ENCODE peak calls at places on chromosomes 11 and 22, in four cellular contexts. X is fibroblast of lung, L is neural crest cell, V is HL-60. Q is an unnamed sample.

GRCh38 chr11:64571410-64572091 is 19.5 kb upstream of the SLC22A12 start:
- DNase-seq in X (no peak), L (no peak), V (peak), Q (no peak)

GRCh38 chr11:76604652-76605241 is 65.8 kb downstream of the LRRC32 start:
- DNase-seq in X (peak), L (no peak), V (no peak), Q (no peak)

GRCh38 chr11:35949242-35949641 is 5.4 kb downstream of the LDLRAD3 start:
- DNase-seq in X (no peak), L (no peak), V (no peak), Q (no peak)

GRCh38 chr22:49290711-49291110 is 537.0 kb downstream of the BRD1 start:
- DNase-seq in X (no peak), L (no peak), V (no peak), Q (no peak)

GRCh38 chr22:17164392-17165024 is 5.4 kb upstream of the HDHD5 start:
- DNase-seq in X (no peak), L (no peak), V (no peak), Q (no peak)

GRCh38 chr11:114317738-114318137 is 21.5 kb downstream of the NNMT start:
- DNase-seq in X (peak), L (peak), V (no peak), Q (no peak)

GRCh38 chr11:14537134-14537599 is 17.0 kb upstream of the PSMA1 start:
- DNase-seq in X (peak), L (peak), V (no peak), Q (no peak)

GRCh38 chr11:61009392-61010275 is 38.2 kb downstream of the CD6 start:
- DNase-seq in X (no peak), L (no peak), V (no peak), Q (no peak)

GRCh38 chr11:87038235-87038960 is 664 bp downstream of the TMEM135 start:
- DNase-seq in X (no peak), L (no peak), V (no peak), Q (no peak)

GRCh38 chr11:61917357-61918109 is at the start of gene RAB3IL1:
- DNase-seq in X (peak), L (peak), V (peak), Q (no peak)

GRCh38 chr11:88231894-88232482 is 56.7 kb upstream of the RAB38 start:
- DNase-seq in X (peak), L (no peak), V (no peak), Q (no peak)

GRCh38 chr11:62725686-62726085 is 1.6 kb downstream of the HNRNPUL2 start:
- DNase-seq in X (no peak), L (no peak), V (no peak), Q (no peak)

GRCh38 chr11:119438599-119438998 is 15.6 kb upstream of the THY1 start:
- DNase-seq in X (no peak), L (no peak), V (no peak), Q (no peak)

GRCh38 chr11:35272391-35272821 is 133.4 kb downstream of the CD44 start:
- DNase-seq in X (no peak), L (no peak), V (peak), Q (no peak)

GRCh38 chr22:18979957-18980356 is 43.9 kb upstream of the PRODH start:
- DNase-seq in X (no peak), L (no peak), V (no peak), Q (no peak)

GRCh38 chr11:2265854-2266585 is 4.4 kb downstream of the ASCL2 start:
- DNase-seq in X (no peak), L (no peak), V (no peak), Q (no peak)

GRCh38 chr11:75369846-75370245 is 18.4 kb upstream of the ARRB1 start:
- DNase-seq in X (no peak), L (no peak), V (peak), Q (no peak)

GRCh38 chr11:46918778-46919513 is 596 bp upstream of the LRP4 start:
- DNase-seq in X (no peak), L (no peak), V (no peak), Q (no peak)

GRCh38 chr11:130001491-130002351 is 914 bp downstream of the PRDM10 start:
- DNase-seq in X (peak), L (no peak), V (peak), Q (peak)

GRCh38 chr11:35144103-35144741 is 5.3 kb downstream of the CD44 start:
- DNase-seq in X (peak), L (no peak), V (peak), Q (no peak)

GRCh38 chr22:37459211-37459610 is 27.0 kb downstream of the MFNG start:
- DNase-seq in X (no peak), L (no peak), V (no peak), Q (no peak)

GRCh38 chr11:35277827-35278226 is 138.9 kb downstream of the CD44 start:
- DNase-seq in X (no peak), L (no peak), V (no peak), Q (no peak)

GRCh38 chr11:34053161-34053686 is 1.7 kb downstream of the CAPRIN1 start:
- DNase-seq in X (peak), L (peak), V (no peak), Q (peak)

GRCh38 chr11:95891423-95892177 is 32.3 kb downstream of the MTMR2 start:
- DNase-seq in X (peak), L (no peak), V (no peak), Q (no peak)

GRCh38 chr22:36925388-36926290 is 12.2 kb downstream of the CSF2RB start:
- DNase-seq in X (peak), L (no peak), V (no peak), Q (no peak)

GRCh38 chr22:46795845-46796565 is 33.6 kb downstream of the TBC1D22A start:
- DNase-seq in X (no peak), L (no peak), V (no peak), Q (no peak)

GRCh38 chr11:16969010-16970004 is 44.9 kb downstream of the PLEKHA7 start:
- DNase-seq in X (no peak), L (no peak), V (no peak), Q (no peak)

GRCh38 chr22:27419473-27419872 is 382.1 kb downstream of the MN1 start:
- DNase-seq in X (peak), L (no peak), V (no peak), Q (no peak)

GRCh38 chr11:3106736-3107524 is 49.7 kb upstream of the CARS1 start:
- DNase-seq in X (no peak), L (no peak), V (no peak), Q (peak)

DNA sequence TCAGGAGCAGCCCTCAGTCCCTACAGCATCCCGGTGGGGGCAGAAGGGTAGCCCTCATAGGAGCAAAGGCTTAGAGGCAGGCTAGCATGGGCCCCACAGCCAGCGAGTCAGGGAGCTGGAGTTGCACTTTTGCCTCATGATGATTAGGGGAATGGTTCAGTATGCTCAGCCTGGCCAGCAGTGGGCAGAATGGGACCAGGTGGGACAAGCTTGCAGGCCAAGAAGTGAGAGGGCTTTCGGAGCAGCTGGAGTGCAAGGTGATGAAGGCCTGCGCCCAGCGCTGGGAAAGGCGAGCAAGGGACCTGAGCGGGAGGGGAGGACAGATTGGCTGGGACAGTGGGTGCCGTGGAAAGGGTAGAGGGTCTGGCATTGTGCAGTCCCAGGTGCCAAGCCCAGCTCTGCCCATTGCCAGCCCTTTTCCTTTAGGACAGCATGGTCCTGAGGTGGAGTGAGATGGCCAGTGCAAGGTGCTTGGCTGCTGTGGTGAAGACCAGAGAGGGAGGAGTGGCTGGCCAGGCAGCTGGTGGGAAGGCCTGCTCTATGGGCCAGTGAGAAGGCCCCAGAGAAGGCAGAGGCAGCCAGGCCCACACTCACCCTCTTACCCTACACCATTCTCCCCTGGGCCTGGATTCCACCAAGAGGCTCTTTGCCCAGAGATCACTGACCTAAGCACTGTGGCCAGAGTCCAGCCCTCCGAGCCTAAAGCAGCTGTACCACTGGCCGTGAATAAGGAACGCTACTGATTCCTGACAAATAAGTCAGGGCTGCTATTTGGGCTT is 47.9 kb upstream of the SUSD2 start:
- DNase-seq in X (no peak), L (no peak), V (no peak), Q (no peak)
- TF ChIP-seq CTCF in X (peak), L (no peak), V (no peak), Q (no peak)

DNA sequence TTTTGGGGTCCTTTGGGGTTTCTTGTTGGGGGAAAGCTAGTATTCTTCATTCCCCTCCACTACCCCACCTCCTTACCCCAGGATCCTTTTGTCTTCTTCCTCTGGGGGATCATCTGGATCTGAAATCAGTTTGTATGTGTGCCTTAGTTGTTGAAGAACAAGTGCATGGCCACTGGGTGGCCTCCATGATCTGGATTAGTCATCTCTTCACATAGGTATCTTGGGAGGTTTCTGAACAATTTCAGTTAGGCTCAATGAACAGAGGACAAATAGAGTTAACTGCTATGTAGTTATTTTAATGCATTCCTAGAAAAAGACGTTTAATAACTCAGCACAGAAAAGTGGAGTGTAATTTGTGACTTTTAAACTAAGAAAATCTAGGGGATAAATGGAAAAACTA is 7.1 kb upstream of the VWA5A start:
- DNase-seq in X (peak), L (no peak), V (peak), Q (no peak)
- TF ChIP-seq CTCF in X (peak), L (peak), V (no peak), Q (no peak)

GRCh38 chr22:35712672-35713071 is 5.0 kb upstream of the APOL5 start:
- DNase-seq in X (no peak), L (no peak), V (no peak), Q (no peak)
- TF ChIP-seq CTCF in X (no peak), L (no peak), V (no peak), Q (no peak)

DNA sequence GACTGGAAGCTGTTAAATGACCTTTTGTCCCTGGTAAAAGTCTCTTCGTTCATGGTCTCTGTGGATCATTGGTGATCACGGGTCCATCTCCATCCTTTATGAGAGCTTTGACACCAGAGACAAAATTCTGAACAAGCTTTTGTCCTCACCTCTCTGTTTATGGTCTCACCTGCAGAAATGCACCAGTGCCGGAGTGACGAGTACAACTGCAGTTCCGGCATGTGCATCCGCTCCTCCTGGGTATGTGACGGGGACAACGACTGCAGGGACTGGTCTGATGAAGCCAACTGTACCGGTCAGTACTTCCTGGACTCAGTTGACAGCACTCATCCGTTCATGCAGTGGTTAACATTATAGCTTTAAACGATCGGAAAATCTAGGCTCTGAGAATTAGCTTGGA is 124.3 kb upstream of the SORL1-AS1 start:
- DNase-seq in X (no peak), L (no peak), V (no peak), Q (no peak)
- TF ChIP-seq CTCF in X (no peak), L (no peak), V (no peak), Q (no peak)

DNA sequence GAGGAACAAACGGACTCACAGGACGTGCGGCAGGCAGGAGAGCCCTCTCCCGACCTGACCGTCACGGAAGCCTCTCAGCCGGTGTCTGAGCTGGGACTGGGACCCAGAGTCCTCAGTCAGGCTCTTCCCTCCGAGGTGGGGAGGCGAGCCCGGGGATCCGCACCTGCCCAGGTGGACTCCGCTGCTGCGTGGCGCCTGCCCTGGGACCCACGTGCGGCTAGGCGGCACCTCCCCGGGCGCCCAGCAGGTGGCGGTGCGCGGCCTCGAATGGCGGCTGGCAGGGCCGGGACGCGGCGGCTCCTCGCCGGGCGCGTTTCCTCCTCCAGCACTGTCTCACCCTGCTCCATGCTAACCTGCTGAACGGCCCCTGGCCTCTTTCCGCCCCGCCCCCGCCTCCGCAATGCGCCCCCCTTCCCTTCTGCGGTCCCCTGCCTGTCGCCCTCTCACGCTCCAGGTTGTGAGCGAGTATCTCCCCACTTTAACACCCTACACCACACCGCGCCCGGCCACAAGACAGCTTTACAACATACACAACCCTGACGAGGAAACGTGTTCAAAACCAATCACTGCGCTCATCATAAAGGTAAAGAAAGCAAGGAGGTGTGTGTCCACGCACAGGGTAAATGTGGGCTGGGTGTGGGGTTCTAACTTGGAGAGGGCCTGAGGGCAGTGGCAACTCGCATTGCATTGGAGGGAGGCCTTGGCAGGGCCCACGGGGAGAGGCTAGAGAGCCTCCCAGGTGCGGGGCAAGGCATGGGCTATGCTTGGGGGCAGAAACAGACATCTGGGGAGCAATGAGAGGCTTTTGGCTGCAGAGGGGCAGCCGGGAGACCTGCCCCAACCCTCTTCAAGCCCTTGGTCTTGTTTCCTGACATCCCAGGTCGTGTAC is 25.9 kb upstream of the ATXN10 start:
- DNase-seq in X (no peak), L (peak), V (peak), Q (peak)
- TF ChIP-seq CTCF in X (peak), L (peak), V (peak), Q (peak)

GRCh38 chr22:44003776-44004460 is 20.2 kb upstream of the PARVB start:
- DNase-seq in X (no peak), L (no peak), V (no peak), Q (no peak)
- TF ChIP-seq CTCF in X (no peak), L (peak), V (no peak), Q (no peak)

GRCh38 chr11:32200448-32200847 is 109.6 kb downstream of the RCN1 start:
- DNase-seq in X (no peak), L (no peak), V (no peak), Q (no peak)
- TF ChIP-seq CTCF in X (no peak), L (no peak), V (no peak), Q (no peak)

GRCh38 chr22:20920881-20921203 is 3.6 kb downstream of the CRKL start:
- DNase-seq in X (no peak), L (no peak), V (no peak), Q (no peak)

GRCh38 chr22:20918663-20919220 is 1.5 kb downstream of the CRKL start:
- DNase-seq in X (no peak), L (no peak), V (no peak), Q (no peak)

GRCh38 chr22:20912494-20912893 is 4.7 kb upstream of the CRKL start:
- DNase-seq in X (no peak), L (no peak), V (no peak), Q (no peak)

GRCh38 chr22:20919718-20920117 is 2.5 kb downstream of the CRKL start:
- DNase-seq in X (peak), L (no peak), V (no peak), Q (no peak)

GRCh38 chr22:20916916-20917810 is at the start of gene CRKL:
- DNase-seq in X (peak), L (peak), V (peak), Q (peak)
- TF ChIP-seq CTCF in X (peak), L (peak), V (peak), Q (peak)